ENCODE peak calls at places on chromosome 11, in seven cellular contexts. Y is ovary, L is kidney, K is progenitor cell of endocrine pancreas, V is fibroblast of mammary gland, U is tibial artery, C is neural crest cell. A is an unnamed sample.

GRCh38 chr11:23746896-23747295 is 750.0 kb upstream of the LUZP2 start:
- DNase-seq in Y (no peak), L (no peak), K (no peak), V (no peak), U (no peak), C (no peak), A (no peak)

GRCh38 chr11:1969036-1969435 is 21.9 kb downstream of the MRPL23 start:
- DNase-seq in Y (no peak), L (no peak), K (no peak), V (no peak), U (no peak), C (no peak), A (no peak)

GRCh38 chr11:96817488-96817887 is 427.7 kb downstream of the JRKL start:
- DNase-seq in Y (no peak), L (no peak), K (no peak), V (peak), U (no peak), C (no peak), A (no peak)

GRCh38 chr11:70608568-70609314 is 210.4 kb downstream of the CTTN start:
- DNase-seq in Y (no peak), L (peak), K (no peak), V (peak), U (no peak), C (no peak), A (no peak)

GRCh38 chr11:107619926-107620325 is 29.0 kb downstream of the ELMOD1 start:
- DNase-seq in Y (no peak), L (no peak), K (no peak), V (peak), U (no peak), C (no peak), A (no peak)

GRCh38 chr11:130527648-130528300 is 79.3 kb downstream of the ADAMTS15 start:
- DNase-seq in Y (no peak), L (no peak), K (no peak), V (peak), U (no peak), C (no peak), A (no peak)

GRCh38 chr11:86182976-86183584 is 61.5 kb upstream of the EED start:
- DNase-seq in Y (no peak), L (no peak), K (no peak), V (no peak), U (no peak), C (no peak), A (no peak)

GRCh38 chr11:115060840-115061239 is 382.5 kb downstream of the NXPE2 start:
- DNase-seq in Y (no peak), L (no peak), K (no peak), V (no peak), U (no peak), C (no peak), A (no peak)

GRCh38 chr11:20156280-20156875 is 3.9 kb downstream of the DBX1 start:
- DNase-seq in Y (no peak), L (no peak), K (no peak), V (no peak), U (no peak), C (no peak), A (peak)

GRCh38 chr11:77411717-77412441 is 62.0 kb downstream of the PAK1 start:
- DNase-seq in Y (peak), L (peak), K (peak), V (peak), U (peak), C (peak), A (peak)

GRCh38 chr11:2347449-2347848 is 29.7 kb upstream of the CD81 start:
- DNase-seq in Y (no peak), L (no peak), K (no peak), V (no peak), U (no peak), C (no peak), A (no peak)

GRCh38 chr11:64831411-64831891 is 13.0 kb downstream of the CDC42BPG start:
- DNase-seq in Y (no peak), L (no peak), K (no peak), V (no peak), U (no peak), C (no peak), A (no peak)

GRCh38 chr11:95337175-95337957 is 106.4 kb upstream of the SESN3 start:
- DNase-seq in Y (peak), L (peak), K (no peak), V (peak), U (peak), C (peak), A (peak)

GRCh38 chr11:9001736-9002135 is 2.1 kb downstream of the NRIP3 start:
- DNase-seq in Y (no peak), L (no peak), K (no peak), V (peak), U (no peak), C (no peak), A (no peak)

GRCh38 chr11:38005597-38005996 is 1407.6 kb upstream of the RAG2 start:
- DNase-seq in Y (no peak), L (no peak), K (no peak), V (no peak), U (no peak), C (no peak), A (no peak)

GRCh38 chr11:64742087-64742939 is 1.6 kb downstream of the RASGRP2 start:
- DNase-seq in Y (no peak), L (peak), K (no peak), V (no peak), U (no peak), C (no peak), A (peak)

GRCh38 chr11:78916759-78917158 is 342.1 kb upstream of the NARS2 start:
- DNase-seq in Y (no peak), L (no peak), K (no peak), V (no peak), U (no peak), C (no peak), A (no peak)

GRCh38 chr11:69367211-69367964 is 73.4 kb downstream of the MYEOV start:
- DNase-seq in Y (no peak), L (no peak), K (peak), V (peak), U (peak), C (no peak), A (peak)

GRCh38 chr11:66880484-66881211 is 23.8 kb downstream of the LRFN4 start:
- DNase-seq in Y (no peak), L (no peak), K (no peak), V (no peak), U (no peak), C (no peak), A (no peak)

GRCh38 chr11:70727021-70727420 is 328.7 kb downstream of the CTTN start:
- DNase-seq in Y (no peak), L (no peak), K (no peak), V (no peak), U (no peak), C (no peak), A (no peak)

GRCh38 chr11:36013950-36014349 is 70.1 kb downstream of the LDLRAD3 start:
- DNase-seq in Y (no peak), L (no peak), K (no peak), V (no peak), U (no peak), C (no peak), A (no peak)

GRCh38 chr11:70419307-70420007 is 21.1 kb downstream of the CTTN start:
- DNase-seq in Y (no peak), L (no peak), K (no peak), V (no peak), U (no peak), C (no peak), A (no peak)

GRCh38 chr11:128380280-128380604 is 207.1 kb downstream of the ETS1 start:
- DNase-seq in Y (no peak), L (no peak), K (no peak), V (no peak), U (no peak), C (no peak), A (no peak)

GRCh38 chr11:65491614-65492386 is 7.0 kb upstream of the MALAT1 start:
- DNase-seq in Y (peak), L (peak), K (no peak), V (peak), U (peak), C (no peak), A (no peak)

GRCh38 chr11:96061730-96062524 is 138.0 kb upstream of the MTMR2 start:
- DNase-seq in Y (no peak), L (no peak), K (no peak), V (peak), U (no peak), C (no peak), A (no peak)

GRCh38 chr11:22769081-22769480 is 60.5 kb downstream of the SVIP start:
- DNase-seq in Y (no peak), L (no peak), K (no peak), V (no peak), U (no peak), C (no peak), A (no peak)

GRCh38 chr11:69863544-69864200 is 44.5 kb upstream of the FGF3 start:
- DNase-seq in Y (no peak), L (peak), K (no peak), V (no peak), U (peak), C (no peak), A (no peak)

GRCh38 chr11:30196400-30197206 is 34.2 kb upstream of the FSHB start:
- DNase-seq in Y (peak), L (peak), K (peak), V (peak), U (peak), C (peak), A (peak)

GRCh38 chr11:116777056-116777455 is 4.3 kb upstream of the BUD13 start:
- DNase-seq in Y (no peak), L (no peak), K (no peak), V (no peak), U (no peak), C (no peak), A (no peak)

GRCh38 chr11:87391501-87391900 is 353.8 kb downstream of the TMEM135 start:
- DNase-seq in Y (no peak), L (no peak), K (no peak), V (no peak), U (no peak), C (no peak), A (no peak)

GRCh38 chr11:31725176-31725575 is 85.9 kb downstream of the PAX6 start:
- DNase-seq in Y (no peak), L (no peak), K (no peak), V (peak), U (no peak), C (no peak), A (no peak)

GRCh38 chr11:117799634-117800033 is 2.6 kb upstream of the DSCAML1 start:
- DNase-seq in Y (no peak), L (no peak), K (no peak), V (no peak), U (no peak), C (no peak), A (no peak)

GRCh38 chr11:65104628-65105027 is 7.0 kb upstream of the TM7SF2 start:
- DNase-seq in Y (no peak), L (no peak), K (no peak), V (no peak), U (no peak), C (no peak), A (no peak)

GRCh38 chr11:62413060-62413696 is 5.7 kb upstream of the SCGB1A1 start:
- DNase-seq in Y (no peak), L (no peak), K (no peak), V (no peak), U (no peak), C (no peak), A (no peak)

GRCh38 chr11:12433571-12434061 is 56.2 kb downstream of the PARVA start:
- DNase-seq in Y (no peak), L (no peak), K (no peak), V (peak), U (peak), C (no peak), A (no peak)

GRCh38 chr11:131606936-131607335 is 236.5 kb downstream of the NTM start:
- DNase-seq in Y (no peak), L (no peak), K (no peak), V (no peak), U (no peak), C (no peak), A (no peak)

GRCh38 chr11:1919428-1920127 is at the start of gene TNNT3:
- DNase-seq in Y (no peak), L (no peak), K (no peak), V (no peak), U (peak), C (no peak), A (peak)

GRCh38 chr11:99693941-99694492 is 673.3 kb downstream of the CNTN5 start:
- DNase-seq in Y (no peak), L (no peak), K (no peak), V (peak), U (no peak), C (no peak), A (no peak)

GRCh38 chr11:12229450-12230229 is 119.2 kb downstream of the MICAL2 start:
- DNase-seq in Y (no peak), L (no peak), K (no peak), V (no peak), U (no peak), C (no peak), A (no peak)

DNA sequence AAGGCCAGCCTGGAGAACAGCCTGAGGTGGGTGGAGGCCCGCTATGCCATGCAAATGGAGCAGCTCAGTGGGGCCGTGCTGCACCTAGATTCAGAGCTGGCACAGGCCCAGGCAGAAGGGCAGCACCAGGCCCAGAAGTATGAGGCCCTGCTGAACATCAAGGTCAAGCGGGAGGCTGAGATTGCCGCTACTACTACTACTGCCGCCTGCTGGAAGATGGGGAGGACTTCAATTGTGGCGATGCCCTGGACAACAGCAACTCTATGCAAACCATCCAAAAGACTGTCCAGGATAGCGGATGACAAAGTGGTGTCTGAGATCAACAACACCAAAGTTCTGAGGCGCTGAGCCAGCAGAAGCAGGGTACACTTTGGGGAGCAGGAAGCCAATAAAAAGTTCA is 3.1 kb upstream of the TMEM218 start:
- DNase-seq in Y (no peak), L (no peak), K (no peak), V (peak), U (no peak), C (no peak), A (no peak)
- TF ChIP-seq CTCF in Y (no peak), L (no peak), K (no peak), V (peak), U (no peak), C (peak), A (no peak)

GRCh38 chr11:43947815-43948214 is 5.4 kb downstream of the C11orf96 start:
- DNase-seq in Y (no peak), L (no peak), K (no peak), V (no peak), U (peak), C (no peak), A (no peak)

GRCh38 chr11:43944761-43945311 is 2.4 kb downstream of the C11orf96 start:
- DNase-seq in Y (peak), L (peak), K (peak), V (no peak), U (peak), C (no peak), A (peak)

GRCh38 chr11:43948341-43949185 is 6.1 kb downstream of the C11orf96 start:
- DNase-seq in Y (no peak), L (no peak), K (no peak), V (no peak), U (no peak), C (no peak), A (no peak)

GRCh38 chr11:43943931-43944751 is 1.7 kb downstream of the C11orf96 start:
- DNase-seq in Y (peak), L (no peak), K (no peak), V (no peak), U (peak), C (no peak), A (no peak)

DNA sequence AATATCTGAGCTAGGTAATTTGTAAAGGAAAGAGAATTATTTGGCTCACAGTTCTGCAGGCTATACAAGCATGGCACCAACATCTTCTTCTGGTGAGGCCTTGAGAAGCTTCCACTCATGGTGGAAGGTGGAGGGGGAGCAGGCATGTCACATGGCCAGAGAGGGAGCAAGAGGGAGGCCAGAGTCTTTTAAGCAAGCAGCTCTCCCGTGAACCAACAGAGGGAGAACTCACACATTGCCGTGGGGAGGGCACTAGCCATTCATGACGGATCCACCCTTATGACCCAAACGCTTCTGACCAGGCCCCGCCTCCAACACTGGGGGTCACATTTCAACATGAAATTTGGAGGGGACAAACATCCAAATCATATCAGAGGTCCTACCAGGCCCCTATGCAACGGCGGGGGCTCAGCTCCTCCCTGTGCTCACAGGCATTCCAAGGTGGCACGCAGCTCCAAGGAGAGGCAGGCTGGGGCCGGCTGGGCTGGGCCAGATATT is 4.6 kb downstream of the C11orf96 start:
- DNase-seq in Y (no peak), L (peak), K (no peak), V (peak), U (peak), C (no peak), A (no peak)
- TF ChIP-seq CTCF in Y (no peak), L (no peak), K (peak), V (peak), U (peak), C (peak), A (no peak)

GRCh38 chr11:60633645-60634044 is 65.8 kb upstream of the MS4A8 start:
- DNase-seq in Y (no peak), L (no peak), K (no peak), V (no peak), U (no peak), C (no peak), A (peak)

GRCh38 chr11:60629399-60629798 is 70.0 kb upstream of the MS4A8 start:
- DNase-seq in Y (no peak), L (no peak), K (no peak), V (no peak), U (no peak), C (no peak), A (no peak)

GRCh38 chr11:60631939-60632338 is 67.5 kb upstream of the MS4A8 start:
- DNase-seq in Y (no peak), L (no peak), K (no peak), V (no peak), U (no peak), C (no peak), A (no peak)

DNA sequence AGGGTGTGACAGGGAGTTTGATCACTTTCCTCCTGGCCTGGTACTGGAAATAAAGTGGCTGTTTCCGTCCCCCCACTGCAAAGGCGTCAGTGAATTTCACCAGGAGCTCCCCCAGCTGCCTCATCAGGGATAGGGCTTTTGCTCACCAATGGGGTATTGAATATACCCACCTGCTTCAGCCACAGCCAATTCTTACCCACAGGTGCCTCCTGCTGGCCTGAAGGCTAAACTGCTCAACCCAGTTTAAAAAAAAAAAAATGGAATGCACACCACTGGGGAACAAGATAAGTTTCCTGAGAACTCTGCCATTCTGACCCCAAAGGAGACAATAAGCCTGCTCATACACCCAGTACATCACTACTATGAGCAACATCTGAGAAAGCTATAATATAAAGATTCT is 65.3 kb upstream of the MS4A8 start:
- DNase-seq in Y (no peak), L (no peak), K (no peak), V (no peak), U (no peak), C (no peak), A (peak)
- TF ChIP-seq CTCF in Y (no peak), L (peak), K (peak), V (peak), U (no peak), C (peak), A (peak)

DNA sequence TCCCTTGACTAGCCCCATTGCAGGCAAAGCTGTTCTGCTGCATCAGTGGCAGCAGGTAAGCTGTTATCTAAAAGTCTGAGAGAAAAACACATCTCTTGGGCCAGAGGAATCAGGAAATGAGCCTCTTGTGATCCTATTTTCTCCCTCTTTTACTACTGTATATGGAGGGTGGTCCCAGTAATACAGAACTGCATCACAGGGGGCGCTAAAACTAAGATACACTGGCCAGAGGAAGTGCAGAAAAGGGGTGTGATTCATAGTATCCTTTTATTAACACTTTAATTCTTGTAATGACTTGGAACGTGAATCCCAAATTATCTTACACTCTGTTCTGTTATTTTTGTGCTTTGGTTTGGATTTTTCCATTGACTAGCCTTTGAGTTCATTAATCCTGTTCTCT is 8.8 kb upstream of the MED17 start:
- DNase-seq in Y (no peak), L (no peak), K (no peak), V (no peak), U (no peak), C (peak), A (no peak)
- TF ChIP-seq CTCF in Y (no peak), L (no peak), K (peak), V (peak), U (no peak), C (peak), A (no peak)

GRCh38 chr11:43708776-43709175 is 28.2 kb downstream of the HSD17B12 start:
- DNase-seq in Y (no peak), L (no peak), K (no peak), V (no peak), U (no peak), C (no peak), A (no peak)
- TF ChIP-seq CTCF in Y (no peak), L (peak), K (peak), V (peak), U (peak), C (peak), A (no peak)

GRCh38 chr11:17496406-17496805 is 19.8 kb upstream of the ABCC8 start:
- DNase-seq in Y (no peak), L (peak), K (no peak), V (peak), U (no peak), C (no peak), A (no peak)

GRCh38 chr11:17498058-17498457 is 21.4 kb upstream of the ABCC8 start:
- DNase-seq in Y (no peak), L (peak), K (no peak), V (no peak), U (no peak), C (no peak), A (no peak)

GRCh38 chr11:17500673-17501072 is 24.0 kb upstream of the ABCC8 start:
- DNase-seq in Y (no peak), L (peak), K (no peak), V (no peak), U (no peak), C (no peak), A (no peak)

GRCh38 chr11:17502630-17503029 is 26.0 kb upstream of the ABCC8 start:
- DNase-seq in Y (no peak), L (peak), K (no peak), V (no peak), U (no peak), C (no peak), A (no peak)

GRCh38 chr11:17498475-17498874 is 21.8 kb upstream of the ABCC8 start:
- DNase-seq in Y (no peak), L (peak), K (no peak), V (no peak), U (no peak), C (no peak), A (no peak)
- TF ChIP-seq CTCF in Y (no peak), L (no peak), K (peak), V (no peak), U (no peak), C (peak), A (no peak)

GRCh38 chr11:102317099-102317767 is at the start of gene BIRC3:
- DNase-seq in Y (peak), L (peak), K (peak), V (peak), U (peak), C (peak), A (peak)
- TF ChIP-seq CTCF in Y (peak), L (peak), K (peak), V (peak), U (peak), C (peak), A (no peak)